ENCODE peak calls at places on chromosomes 5 and 9, in seven cellular contexts. One of them, this sample, is unnamed.

GRCh38 chr5:10708189-10708944 is 52.7 kb downstream of the DAP start:
- DNase-seq in prostate gland: no peak
- DNase-seq in HCT116: no peak
- DNase-seq in upper lobe of left lung: no peak
- DNase-seq in stomach: no peak
- DNase-seq in suprapubic skin: no peak
- DNase-seq in sigmoid colon: no peak
- DNase-seq in this sample: no peak

GRCh38 chr9:93651521-93651950 is 75.2 kb downstream of the PHF2 start:
- DNase-seq in HCT116: no peak
- DNase-seq in prostate gland: no peak
- DNase-seq in suprapubic skin: peak
- DNase-seq in sigmoid colon: peak
- DNase-seq in stomach: no peak
- DNase-seq in upper lobe of left lung: no peak
- DNase-seq in this sample: no peak

GRCh38 chr9:113352411-113352810 is 3.1 kb downstream of the BSPRY start:
- DNase-seq in suprapubic skin: no peak
- DNase-seq in sigmoid colon: no peak
- DNase-seq in upper lobe of left lung: no peak
- DNase-seq in HCT116: no peak
- DNase-seq in prostate gland: no peak
- DNase-seq in stomach: no peak
- DNase-seq in this sample: no peak

GRCh38 chr9:88230612-88231011 is 92.3 kb upstream of the SPATA31C2 start:
- DNase-seq in sigmoid colon: no peak
- DNase-seq in HCT116: no peak
- DNase-seq in stomach: no peak
- DNase-seq in suprapubic skin: no peak
- DNase-seq in prostate gland: no peak
- DNase-seq in upper lobe of left lung: no peak
- DNase-seq in this sample: no peak

GRCh38 chr5:167565555-167565954 is 725.9 kb upstream of the WWC1 start:
- DNase-seq in suprapubic skin: no peak
- DNase-seq in upper lobe of left lung: no peak
- DNase-seq in prostate gland: no peak
- DNase-seq in stomach: no peak
- DNase-seq in sigmoid colon: no peak
- DNase-seq in HCT116: no peak
- DNase-seq in this sample: no peak

GRCh38 chr5:112653638-112654037 is 84.0 kb upstream of the APC start:
- DNase-seq in HCT116: no peak
- DNase-seq in suprapubic skin: no peak
- DNase-seq in prostate gland: no peak
- DNase-seq in sigmoid colon: no peak
- DNase-seq in stomach: no peak
- DNase-seq in upper lobe of left lung: no peak
- DNase-seq in this sample: no peak

GRCh38 chr5:38783011-38783551 is 62.7 kb upstream of the OSMR start:
- DNase-seq in stomach: no peak
- DNase-seq in prostate gland: peak
- DNase-seq in upper lobe of left lung: no peak
- DNase-seq in suprapubic skin: no peak
- DNase-seq in HCT116: no peak
- DNase-seq in sigmoid colon: no peak
- DNase-seq in this sample: no peak

GRCh38 chr5:153562189-153562588 is 71.7 kb downstream of the GRIA1 start:
- DNase-seq in suprapubic skin: no peak
- DNase-seq in stomach: no peak
- DNase-seq in upper lobe of left lung: no peak
- DNase-seq in sigmoid colon: no peak
- DNase-seq in HCT116: no peak
- DNase-seq in prostate gland: no peak
- DNase-seq in this sample: no peak

GRCh38 chr9:101485873-101486692 is 47.6 kb upstream of the RNF20 start:
- DNase-seq in suprapubic skin: no peak
- DNase-seq in stomach: peak
- DNase-seq in upper lobe of left lung: peak
- DNase-seq in sigmoid colon: no peak
- DNase-seq in HCT116: peak
- DNase-seq in prostate gland: peak
- DNase-seq in this sample: no peak

GRCh38 chr5:150641006-150641570 is 628 bp downstream of the SYNPO start:
- DNase-seq in suprapubic skin: no peak
- DNase-seq in HCT116: no peak
- DNase-seq in upper lobe of left lung: no peak
- DNase-seq in stomach: no peak
- DNase-seq in sigmoid colon: no peak
- DNase-seq in prostate gland: no peak
- DNase-seq in this sample: no peak

GRCh38 chr5:91955610-91956009 is 572.5 kb upstream of the ARRDC3 start:
- DNase-seq in suprapubic skin: no peak
- DNase-seq in prostate gland: no peak
- DNase-seq in stomach: peak
- DNase-seq in upper lobe of left lung: no peak
- DNase-seq in HCT116: no peak
- DNase-seq in sigmoid colon: no peak
- DNase-seq in this sample: no peak

GRCh38 chr5:68356216-68356615 is 140.7 kb downstream of the PIK3R1 start:
- DNase-seq in suprapubic skin: no peak
- DNase-seq in HCT116: no peak
- DNase-seq in prostate gland: no peak
- DNase-seq in stomach: no peak
- DNase-seq in upper lobe of left lung: no peak
- DNase-seq in sigmoid colon: no peak
- DNase-seq in this sample: no peak

GRCh38 chr5:428754-429452 is 14.1 kb upstream of the EXOC3 start:
- DNase-seq in HCT116: no peak
- DNase-seq in sigmoid colon: peak
- DNase-seq in stomach: peak
- DNase-seq in suprapubic skin: no peak
- DNase-seq in upper lobe of left lung: no peak
- DNase-seq in prostate gland: no peak
- DNase-seq in this sample: no peak

GRCh38 chr5:107772418-107773310 is 101.9 kb upstream of the EFNA5 start:
- DNase-seq in suprapubic skin: no peak
- DNase-seq in prostate gland: no peak
- DNase-seq in HCT116: no peak
- DNase-seq in stomach: no peak
- DNase-seq in upper lobe of left lung: no peak
- DNase-seq in sigmoid colon: no peak
- DNase-seq in this sample: no peak

GRCh38 chr5:20157089-20157488 is 169.1 kb upstream of the CDH18 start:
- DNase-seq in suprapubic skin: no peak
- DNase-seq in HCT116: no peak
- DNase-seq in sigmoid colon: no peak
- DNase-seq in prostate gland: no peak
- DNase-seq in stomach: no peak
- DNase-seq in upper lobe of left lung: no peak
- DNase-seq in this sample: no peak

GRCh38 chr5:1255081-1255561 is 29.9 kb downstream of the SLC6A18 start:
- DNase-seq in stomach: no peak
- DNase-seq in prostate gland: no peak
- DNase-seq in sigmoid colon: no peak
- DNase-seq in suprapubic skin: no peak
- DNase-seq in HCT116: no peak
- DNase-seq in upper lobe of left lung: peak
- DNase-seq in this sample: no peak

GRCh38 chr5:83401122-83401620 is 70.4 kb upstream of the VCAN start:
- DNase-seq in prostate gland: no peak
- DNase-seq in HCT116: no peak
- DNase-seq in upper lobe of left lung: no peak
- DNase-seq in suprapubic skin: no peak
- DNase-seq in sigmoid colon: no peak
- DNase-seq in stomach: no peak
- DNase-seq in this sample: no peak

GRCh38 chr9:125600194-125600593 is 106.8 kb downstream of the MAPKAP1 start:
- DNase-seq in suprapubic skin: no peak
- DNase-seq in upper lobe of left lung: no peak
- DNase-seq in stomach: peak
- DNase-seq in HCT116: no peak
- DNase-seq in sigmoid colon: no peak
- DNase-seq in prostate gland: peak
- DNase-seq in this sample: no peak

GRCh38 chr5:535781-536698 is 11.8 kb upstream of the SLC9A3 start:
- DNase-seq in sigmoid colon: no peak
- DNase-seq in stomach: no peak
- DNase-seq in suprapubic skin: no peak
- DNase-seq in HCT116: no peak
- DNase-seq in prostate gland: no peak
- DNase-seq in upper lobe of left lung: peak
- DNase-seq in this sample: no peak

GRCh38 chr5:1505506-1506241 is 18.1 kb downstream of the LPCAT1 start:
- DNase-seq in HCT116: no peak
- DNase-seq in suprapubic skin: no peak
- DNase-seq in upper lobe of left lung: peak
- DNase-seq in sigmoid colon: no peak
- DNase-seq in stomach: no peak
- DNase-seq in prostate gland: no peak
- DNase-seq in this sample: no peak

DNA sequence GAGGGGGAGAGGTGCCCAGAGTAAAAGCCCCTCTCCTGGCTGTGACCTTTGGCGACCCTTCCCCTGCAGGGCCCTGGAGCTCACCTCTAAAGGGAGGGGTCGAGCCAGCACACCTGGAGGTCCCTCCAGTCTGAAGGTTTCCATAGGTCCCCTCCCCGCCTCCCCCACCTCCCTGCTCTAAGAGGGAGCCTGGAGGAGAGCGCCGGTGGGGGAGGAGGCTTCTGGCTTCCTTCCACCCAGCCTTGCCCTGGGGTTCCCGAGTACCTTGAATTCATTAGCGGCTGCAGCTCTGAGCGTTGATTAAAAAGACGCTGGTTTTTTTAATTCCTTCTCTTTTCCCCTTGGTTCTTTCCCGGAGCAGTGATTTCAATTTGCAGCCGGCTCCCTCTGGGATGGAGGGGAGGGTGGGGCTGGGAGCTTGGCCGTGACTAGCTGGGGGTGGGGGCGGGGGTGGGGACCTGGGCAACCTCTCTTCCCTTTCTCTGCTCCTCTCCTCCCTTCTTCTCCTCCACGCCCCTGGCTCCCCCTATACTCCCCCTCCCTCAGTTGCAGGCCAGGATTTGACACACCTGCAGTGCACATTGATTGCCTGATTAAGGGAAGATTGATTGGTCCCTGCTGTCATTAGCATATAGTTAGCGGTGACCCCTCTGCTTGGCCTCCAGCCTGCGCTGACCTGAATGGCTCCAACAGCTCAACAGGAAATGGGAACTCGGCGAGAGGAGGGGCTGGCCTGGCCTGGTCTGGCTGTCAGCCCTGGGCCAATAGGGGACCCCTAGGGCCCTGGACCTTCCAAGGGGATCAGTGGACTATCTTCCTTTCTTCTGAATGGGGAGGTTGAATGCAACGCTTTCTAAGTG is 67.5 kb upstream of the RAPGEF1 start:
- DNase-seq in sigmoid colon: no peak
- DNase-seq in prostate gland: no peak
- DNase-seq in stomach: no peak
- DNase-seq in HCT116: no peak
- DNase-seq in suprapubic skin: no peak
- DNase-seq in upper lobe of left lung: no peak
- DNase-seq in this sample: no peak
- TF ChIP-seq POLR2AphosphoS5 in sigmoid colon: no peak
- TF ChIP-seq POLR2AphosphoS5 in prostate gland: no peak
- TF ChIP-seq POLR2AphosphoS5 in stomach: no peak
- TF ChIP-seq POLR2AphosphoS5 in HCT116: no peak
- TF ChIP-seq POLR2AphosphoS5 in suprapubic skin: no peak
- TF ChIP-seq POLR2AphosphoS5 in upper lobe of left lung: no peak
- TF ChIP-seq POLR2AphosphoS5 in this sample: no peak

DNA sequence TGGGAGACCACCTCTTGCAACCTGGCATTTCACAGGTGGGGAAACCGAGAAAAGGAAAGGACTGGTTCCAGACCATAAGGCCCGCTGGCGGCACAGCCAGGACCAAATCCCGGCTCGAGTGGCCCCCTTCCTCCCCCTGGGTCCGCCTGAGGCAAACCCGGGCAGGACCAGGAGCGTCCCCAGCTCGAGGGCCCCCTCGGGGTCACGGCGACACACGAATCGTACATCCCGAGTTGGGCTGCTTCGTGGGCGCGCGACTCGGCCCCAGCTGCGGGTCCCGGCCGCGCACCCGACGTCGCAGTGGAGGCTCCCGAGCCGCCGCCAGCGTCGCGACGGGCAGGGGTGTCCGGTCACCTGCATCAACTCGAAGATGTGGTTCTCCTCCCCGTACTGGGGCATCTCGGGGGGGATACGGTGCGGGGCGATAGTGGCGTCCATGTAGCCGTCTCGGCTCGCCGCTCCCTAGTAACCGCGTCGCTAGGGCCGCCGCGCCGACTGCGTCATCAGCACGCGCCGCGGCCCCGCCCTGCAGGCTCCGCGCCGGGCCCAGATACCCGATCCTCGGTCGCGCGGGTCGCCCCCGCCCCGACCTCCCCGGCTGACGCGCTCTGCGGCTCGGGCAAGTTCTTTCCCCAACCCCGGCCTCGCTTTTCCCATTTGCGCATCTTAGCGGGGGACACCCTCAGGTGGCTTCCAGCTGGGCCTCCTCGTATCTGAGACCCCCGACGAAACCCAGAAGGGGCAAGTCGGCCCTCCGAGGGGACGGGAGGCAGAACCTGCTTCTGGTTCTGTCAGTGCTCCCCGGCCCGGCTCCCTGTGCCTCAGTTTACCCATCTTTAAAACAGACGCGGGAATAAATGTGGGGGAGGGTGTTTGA is at the start of gene AK8:
- DNase-seq in upper lobe of left lung: peak
- DNase-seq in sigmoid colon: peak
- DNase-seq in HCT116: peak
- DNase-seq in stomach: peak
- DNase-seq in suprapubic skin: peak
- DNase-seq in prostate gland: peak
- DNase-seq in this sample: peak
- TF ChIP-seq POLR2A in upper lobe of left lung: peak
- TF ChIP-seq POLR2A in sigmoid colon: peak
- TF ChIP-seq POLR2A in HCT116: peak
- TF ChIP-seq POLR2A in stomach: no peak
- TF ChIP-seq POLR2A in suprapubic skin: no peak
- TF ChIP-seq POLR2A in prostate gland: no peak
- TF ChIP-seq POLR2A in this sample: no peak

DNA sequence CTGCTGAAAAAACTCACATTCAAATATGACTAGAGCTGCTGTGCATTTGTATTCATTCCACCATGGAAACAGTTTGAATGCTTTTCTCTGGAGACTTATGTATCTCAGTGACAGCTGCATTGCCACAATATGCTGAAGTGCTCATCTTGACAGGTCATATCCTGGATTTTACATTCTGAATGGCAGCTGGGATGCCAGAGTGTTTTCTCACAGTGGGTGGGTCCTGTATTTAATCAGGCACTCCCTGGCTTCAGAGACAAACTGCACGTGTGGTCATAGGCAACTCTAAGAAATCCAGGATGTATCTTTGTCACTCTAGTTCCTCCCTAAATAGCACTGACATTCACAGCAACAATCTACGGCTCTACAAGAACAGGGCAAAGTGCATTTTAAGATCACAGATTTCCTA is 75.6 kb downstream of the ST8SIA4 start:
- DNase-seq in stomach: no peak
- DNase-seq in sigmoid colon: no peak
- DNase-seq in prostate gland: no peak
- DNase-seq in HCT116: no peak
- DNase-seq in suprapubic skin: no peak
- DNase-seq in upper lobe of left lung: no peak
- DNase-seq in this sample: no peak
- TF ChIP-seq POLR2AphosphoS5 in stomach: no peak
- TF ChIP-seq POLR2AphosphoS5 in sigmoid colon: no peak
- TF ChIP-seq POLR2AphosphoS5 in prostate gland: no peak
- TF ChIP-seq POLR2AphosphoS5 in HCT116: no peak
- TF ChIP-seq POLR2AphosphoS5 in suprapubic skin: no peak
- TF ChIP-seq POLR2AphosphoS5 in upper lobe of left lung: no peak
- TF ChIP-seq POLR2AphosphoS5 in this sample: no peak

GRCh38 chr5:160119142-160119904 is at the start of gene PWWP2A:
- DNase-seq in prostate gland: peak
- DNase-seq in upper lobe of left lung: peak
- DNase-seq in sigmoid colon: peak
- DNase-seq in suprapubic skin: peak
- DNase-seq in stomach: peak
- DNase-seq in HCT116: peak
- DNase-seq in this sample: peak
- TF ChIP-seq POLR2A in prostate gland: peak
- TF ChIP-seq POLR2A in upper lobe of left lung: peak
- TF ChIP-seq POLR2A in sigmoid colon: peak
- TF ChIP-seq POLR2A in suprapubic skin: no peak
- TF ChIP-seq POLR2A in stomach: peak
- TF ChIP-seq POLR2A in HCT116: peak
- TF ChIP-seq POLR2A in this sample: peak